ENCODE peak calls at places on chromosomes 7 and 10, in ten cellular contexts. I is effector memory CD4-positive, alpha-beta T cell; Q is CD8-positive, alpha-beta memory T cell; V is cardiac muscle cell; E is HAP-1; P is IMR-90; X is K562; J is fibroblast of mammary gland; O is A549; F is stomach. Z is an unnamed sample.

GRCh38 chr10:4503076-4503475 is 322.9 kb upstream of the AKR1E2 start:
- DNase-seq in X (no peak), F (no peak), V (peak), O (no peak), Q (no peak), P (peak), J (no peak), E (no peak), I (no peak), Z (no peak)

GRCh38 chr7:41003031-41003925 is 699.6 kb downstream of the INHBA start:
- DNase-seq in P (peak), Q (no peak), E (peak), O (peak), V (peak), I (no peak), F (peak), J (peak), X (peak), Z (no peak)

GRCh38 chr7:150340024-150340749 is 1.2 kb downstream of the RARRES2 start:
- DNase-seq in P (peak), F (peak), Q (no peak), X (peak), E (no peak), J (peak), O (no peak), I (no peak), V (peak), Z (no peak)

GRCh38 chr7:50834679-50835078 is 52.0 kb upstream of the GRB10 start:
- DNase-seq in I (no peak), V (no peak), J (no peak), P (no peak), X (no peak), E (no peak), O (no peak), F (no peak), Q (no peak), Z (no peak)

GRCh38 chr10:101040061-101040460 is 9.0 kb downstream of the SFXN3 start:
- DNase-seq in Q (no peak), J (no peak), P (no peak), V (no peak), F (no peak), I (no peak), O (no peak), X (no peak), E (no peak), Z (no peak)

GRCh38 chr7:156036153-156036552 is 223.9 kb upstream of the SHH start:
- DNase-seq in V (no peak), J (no peak), F (no peak), I (no peak), E (no peak), Q (no peak), O (no peak), P (no peak), X (no peak), Z (no peak)

GRCh38 chr7:112665709-112666108 is 124.5 kb downstream of the TMEM168 start:
- DNase-seq in E (no peak), I (no peak), V (peak), F (no peak), J (peak), X (no peak), P (peak), O (peak), Q (no peak), Z (no peak)

GRCh38 chr10:75395955-75396860 is 5.4 kb downstream of the ZNF503 start:
- DNase-seq in E (no peak), F (no peak), P (no peak), X (no peak), V (peak), O (no peak), I (no peak), Q (no peak), J (peak), Z (no peak)

GRCh38 chr7:112184455-112184854 is 21.7 kb downstream of the DOCK4 start:
- DNase-seq in Q (no peak), O (no peak), V (no peak), J (no peak), F (no peak), X (no peak), P (no peak), I (no peak), E (no peak), Z (no peak)

GRCh38 chr10:79178614-79179403 is 110.0 kb downstream of the ZMIZ1 start:
- DNase-seq in O (no peak), F (no peak), J (peak), Q (no peak), I (no peak), P (peak), V (peak), E (no peak), X (peak), Z (peak)

GRCh38 chr10:1499344-1499957 is 237.9 kb downstream of the ADARB2 start:
- DNase-seq in O (peak), X (no peak), J (no peak), P (no peak), V (no peak), E (no peak), I (no peak), Q (no peak), F (no peak), Z (no peak)

GRCh38 chr10:48288661-48289060 is 14.2 kb upstream of the FRMPD2 start:
- DNase-seq in Q (no peak), I (no peak), P (no peak), V (no peak), O (no peak), E (no peak), X (no peak), J (peak), F (no peak), Z (no peak)

GRCh38 chr7:116159711-116160110 is 50.6 kb upstream of the TES start:
- DNase-seq in J (no peak), I (no peak), P (no peak), F (no peak), E (no peak), Q (no peak), O (no peak), V (no peak), X (no peak), Z (no peak)

DNA sequence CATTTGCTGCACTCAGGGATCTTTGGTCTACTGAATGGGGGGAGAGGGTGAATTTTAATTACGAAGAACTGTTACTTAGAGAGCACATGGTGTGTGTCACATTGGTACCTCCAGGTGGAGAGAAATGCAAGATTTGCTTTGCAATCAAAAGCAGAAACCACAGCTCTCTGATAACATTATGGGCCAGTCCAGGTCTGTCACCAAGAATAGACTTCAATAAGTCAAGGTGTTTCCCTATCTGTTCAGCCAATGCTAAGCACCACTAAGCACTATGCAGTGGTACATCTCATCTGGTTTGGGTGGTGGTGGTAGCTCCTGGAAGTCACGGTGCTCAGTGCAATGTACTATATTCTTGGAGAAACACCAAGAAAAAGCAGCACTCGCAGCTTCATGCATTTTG is 119.6 kb upstream of the AFAP1L2 start:
- DNase-seq in Q (no peak), V (no peak), P (no peak), X (no peak), O (no peak), F (no peak), J (no peak), E (no peak), I (no peak), Z (no peak)
- H3K4me3 ChIP-seq in Q (peak), V (no peak), P (no peak), X (no peak), O (no peak), F (no peak), J (no peak), E (no peak), I (peak), Z (no peak)

DNA sequence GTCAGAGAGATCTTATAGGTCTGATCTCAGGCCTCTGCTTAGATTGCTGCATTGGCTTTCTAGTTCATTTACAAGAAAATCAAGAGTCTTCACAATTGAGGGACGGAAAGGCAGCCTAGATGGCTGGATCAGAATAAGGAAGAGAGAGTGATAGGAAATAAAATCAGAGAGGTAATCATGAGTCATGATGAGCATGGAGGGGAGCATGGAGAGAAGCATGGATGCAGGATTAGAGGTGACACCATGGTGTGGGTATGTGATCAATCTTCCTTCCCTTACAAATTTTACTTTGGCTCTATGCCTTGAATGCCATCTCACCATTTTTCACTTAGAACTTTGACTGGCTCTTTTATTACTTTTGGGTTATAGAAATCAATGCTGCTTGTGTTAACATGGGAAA is 1.4 kb downstream of the BCCIP start:
- DNase-seq in V (no peak), X (no peak), I (no peak), Q (no peak), E (no peak), P (peak), O (peak), F (no peak), J (peak), Z (peak)
- H3K4me3 ChIP-seq in V (peak), X (peak), I (no peak), Q (peak), E (peak), P (peak), O (peak), F (peak), J (peak), Z (peak)

GRCh38 chr7:99133766-99134564 is 9.9 kb downstream of the SMURF1 start:
- DNase-seq in V (no peak), J (no peak), X (no peak), O (no peak), F (no peak), E (no peak), I (no peak), Q (no peak), P (no peak), Z (no peak)

GRCh38 chr7:99140813-99141212 is 3.1 kb downstream of the SMURF1 start:
- DNase-seq in J (no peak), V (no peak), P (no peak), E (no peak), I (no peak), X (no peak), Q (no peak), O (no peak), F (no peak), Z (no peak)

GRCh38 chr7:99135938-99136337 is 8.0 kb downstream of the SMURF1 start:
- DNase-seq in P (no peak), F (no peak), J (no peak), E (no peak), V (no peak), O (no peak), X (no peak), I (no peak), Q (no peak), Z (no peak)

GRCh38 chr7:99139031-99139430 is 4.9 kb downstream of the SMURF1 start:
- DNase-seq in P (peak), J (peak), V (peak), I (no peak), F (no peak), O (no peak), Q (no peak), X (no peak), E (no peak), Z (no peak)

DNA sequence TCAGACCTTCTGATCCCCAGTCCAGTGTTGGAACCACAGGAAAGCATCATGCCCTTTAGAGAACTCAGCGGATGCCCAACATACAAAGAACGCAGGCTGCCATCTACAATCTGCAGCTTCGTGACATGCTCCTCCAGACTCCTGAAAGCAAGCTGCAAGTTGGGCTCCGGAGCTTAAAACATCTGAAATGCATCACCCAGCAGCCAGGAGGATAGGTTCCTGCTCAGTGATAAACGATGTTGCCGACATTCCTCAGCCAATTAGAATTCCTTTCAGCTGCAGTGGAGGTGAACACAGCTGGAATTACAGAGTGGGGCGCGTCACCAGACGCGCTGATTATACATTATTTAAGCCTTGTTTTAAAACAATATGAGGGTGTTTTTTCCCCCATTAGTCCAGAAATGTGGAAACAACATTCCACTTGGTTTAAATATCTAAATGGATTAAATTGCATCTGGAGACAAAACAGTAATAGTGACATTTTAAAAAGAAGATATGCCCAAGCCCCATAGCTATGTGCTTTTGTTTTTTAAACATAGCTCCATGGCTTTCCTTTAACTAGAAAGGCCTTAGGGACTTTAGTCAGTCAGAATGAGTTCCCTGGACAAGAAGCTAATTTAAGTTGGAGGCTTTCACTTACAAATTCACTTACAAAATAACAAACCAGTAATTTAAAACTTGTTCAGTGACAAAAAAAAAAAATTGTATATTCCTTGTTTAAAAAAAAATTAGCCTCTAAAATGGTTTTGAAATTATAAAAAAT is 6.3 kb downstream of the SMURF1 start:
- DNase-seq in E (peak), O (peak), V (peak), I (no peak), P (peak), X (no peak), J (peak), F (no peak), Q (no peak), Z (peak)
- H3K4me3 ChIP-seq in E (no peak), O (no peak), V (no peak), I (no peak), P (peak), X (no peak), J (no peak), F (no peak), Q (no peak), Z (peak)

DNA sequence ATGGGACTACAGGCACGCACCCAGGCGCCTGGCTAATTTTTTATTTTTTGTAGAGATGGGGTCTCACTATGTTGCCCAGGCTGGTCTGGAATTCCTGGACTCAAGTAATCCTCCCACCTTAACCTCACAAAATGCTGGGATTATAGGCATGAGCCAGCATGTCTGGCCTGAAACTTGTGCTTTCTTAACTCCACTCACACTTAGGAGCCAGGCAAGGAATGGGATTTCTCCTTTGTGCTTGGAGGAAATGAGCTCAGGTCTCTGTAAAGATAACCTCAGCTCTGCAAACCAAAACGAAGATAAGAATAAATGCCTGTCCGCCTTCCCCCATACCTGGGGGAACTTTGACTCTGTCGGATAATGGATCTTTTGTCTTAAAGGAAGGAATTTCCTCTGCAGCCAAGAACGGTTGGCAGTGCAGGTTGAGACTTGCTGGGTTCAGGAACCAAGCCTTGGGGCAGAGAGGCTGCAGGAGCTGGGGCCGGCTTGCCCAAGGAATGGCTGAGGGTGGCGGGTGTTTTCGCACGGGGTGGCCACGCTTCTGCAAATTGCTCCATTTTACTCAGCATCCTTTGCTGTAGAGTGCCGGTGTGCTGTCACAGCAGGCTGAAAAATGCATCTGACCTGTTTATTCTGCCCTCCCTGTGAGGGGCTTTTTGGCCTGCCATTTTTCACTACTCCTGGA is 174.2 kb downstream of the KIAA1217 start:
- DNase-seq in F (peak), P (no peak), Q (no peak), X (no peak), V (peak), I (no peak), J (no peak), O (no peak), E (no peak), Z (no peak)
- H3K4me3 ChIP-seq in F (no peak), P (no peak), Q (no peak), X (no peak), V (no peak), I (no peak), J (no peak), O (no peak), E (no peak), Z (no peak)

GRCh38 chr10:62081322-62081945 is 179.9 kb downstream of the ARID5B start:
- DNase-seq in E (peak), Q (no peak), V (no peak), P (no peak), I (no peak), J (peak), X (no peak), F (no peak), O (no peak), Z (no peak)

GRCh38 chr10:62083413-62083794 is 181.9 kb downstream of the ARID5B start:
- DNase-seq in O (no peak), X (no peak), J (peak), E (peak), I (no peak), V (peak), P (no peak), Q (no peak), F (no peak), Z (no peak)

GRCh38 chr10:62082729-62083412 is 181.4 kb downstream of the ARID5B start:
- DNase-seq in O (peak), P (peak), F (no peak), I (peak), X (no peak), Q (no peak), J (peak), V (peak), E (peak), Z (no peak)

GRCh38 chr10:62080905-62081304 is 179.4 kb downstream of the ARID5B start:
- DNase-seq in O (no peak), V (no peak), J (no peak), Q (no peak), X (no peak), E (no peak), P (no peak), I (no peak), F (no peak), Z (no peak)

GRCh38 chr10:62082270-62082669 is 180.8 kb downstream of the ARID5B start:
- DNase-seq in O (no peak), Q (no peak), P (no peak), J (no peak), I (no peak), F (no peak), E (peak), X (no peak), V (no peak), Z (no peak)
- H3K4me3 ChIP-seq in O (no peak), Q (peak), P (no peak), J (no peak), I (peak), F (no peak), E (no peak), X (no peak), V (no peak), Z (no peak)

GRCh38 chr7:136865777-136866176 is 2.7 kb upstream of the CHRM2 start:
- DNase-seq in F (no peak), I (no peak), X (no peak), J (no peak), E (no peak), V (no peak), P (no peak), O (no peak), Q (no peak), Z (no peak)

GRCh38 chr7:136868496-136869005 is at the start of gene CHRM2:
- DNase-seq in P (peak), I (no peak), O (peak), X (no peak), V (peak), E (no peak), Q (no peak), F (no peak), J (peak), Z (no peak)

GRCh38 chr7:136870799-136871487 is 2.5 kb downstream of the CHRM2 start:
- DNase-seq in F (no peak), P (no peak), I (no peak), V (peak), Q (no peak), J (no peak), E (no peak), X (no peak), O (no peak), Z (no peak)

GRCh38 chr7:136869991-136870798 is 1.7 kb downstream of the CHRM2 start:
- DNase-seq in J (no peak), E (no peak), O (no peak), F (no peak), X (no peak), P (peak), Q (no peak), V (peak), I (no peak), Z (no peak)

DNA sequence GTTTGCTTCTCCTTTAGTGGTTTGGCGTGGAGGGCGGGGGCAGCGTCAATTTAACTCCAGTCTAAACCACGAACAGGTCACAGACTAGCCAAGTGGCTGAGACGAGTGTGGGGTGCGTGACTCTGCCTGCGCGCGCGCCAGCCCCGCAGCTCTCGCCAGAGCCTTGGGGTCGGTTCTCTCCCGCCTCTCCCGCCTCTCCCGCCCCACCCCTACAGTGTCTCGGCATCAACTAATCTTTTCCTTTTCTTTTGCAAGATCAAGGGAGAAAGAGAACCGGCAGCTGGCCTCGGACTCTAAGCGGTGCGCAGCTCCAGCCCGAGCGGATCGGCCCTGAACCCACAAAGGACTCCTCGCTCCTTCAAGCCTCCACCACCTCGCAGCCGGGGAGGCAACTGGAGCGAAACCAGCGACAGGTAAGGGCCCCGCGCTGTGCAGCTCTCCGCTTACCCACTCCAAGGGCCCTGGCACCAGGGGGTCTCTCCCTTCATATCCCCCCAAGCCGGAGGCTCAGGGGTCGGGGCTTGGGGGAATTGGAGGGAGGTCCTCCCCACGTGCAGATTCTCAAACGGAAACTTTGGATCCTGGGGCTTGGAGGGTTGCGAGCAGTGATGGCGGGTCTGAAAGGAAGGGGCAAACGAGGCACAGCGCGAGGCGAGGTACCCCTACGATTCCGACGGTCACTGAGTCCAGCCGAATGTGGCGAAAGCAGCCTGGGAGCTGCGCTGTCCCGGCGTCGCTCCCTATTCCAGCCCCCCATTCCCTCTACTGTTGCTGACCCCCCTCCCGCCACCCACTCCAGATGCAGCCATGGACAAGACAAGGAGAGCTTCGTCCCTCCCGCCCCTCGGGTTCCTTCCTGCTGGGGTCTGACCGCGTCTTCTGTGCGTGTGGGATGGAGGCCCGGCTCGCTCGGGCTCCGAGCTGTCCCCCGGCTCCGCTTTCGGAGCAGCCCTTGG is 832 bp downstream of the CHRM2 start:
- DNase-seq in J (no peak), X (no peak), F (no peak), E (no peak), Q (no peak), V (peak), P (peak), O (no peak), I (no peak), Z (no peak)
- H3K4me3 ChIP-seq in J (no peak), X (no peak), F (peak), E (no peak), Q (no peak), V (peak), P (peak), O (no peak), I (no peak), Z (peak)

GRCh38 chr10:93458821-93459257 is 23.3 kb downstream of the MYOF start:
- DNase-seq in X (no peak), V (peak), F (peak), O (peak), E (no peak), J (peak), I (no peak), Q (no peak), P (peak), Z (peak)
- H3K4me3 ChIP-seq in X (no peak), V (no peak), F (no peak), O (no peak), E (no peak), J (no peak), I (no peak), Q (no peak), P (no peak), Z (no peak)